ENCODE peak calls at places on chromosomes 6 and 20, in eight cellular contexts. T is GM12878; N is CD8-positive, alpha-beta T cell; U is neural progenitor cell; H is MM.1S; I is astrocyte; S is hepatocyte; Q is AG04449. W is an unnamed sample.

GRCh38 chr20:62635852-62636251 is 6.5 kb upstream of the SLCO4A1 start:
- DNase-seq in U (no peak), I (no peak), T (no peak), H (no peak), Q (no peak), S (no peak), N (no peak), W (no peak)

GRCh38 chr20:10239954-10240353 is 21.3 kb downstream of the SNAP25 start:
- DNase-seq in I (no peak), N (no peak), S (peak), H (no peak), T (no peak), U (no peak), Q (no peak), W (peak)

GRCh38 chr6:6169141-6169540 is 151.3 kb downstream of the F13A1 start:
- DNase-seq in T (no peak), S (no peak), U (no peak), I (no peak), N (no peak), H (no peak), Q (no peak), W (no peak)

GRCh38 chr6:79946242-79946641 is 1.1 kb downstream of the ELOVL4 start:
- DNase-seq in Q (no peak), N (no peak), H (peak), S (peak), T (no peak), U (peak), I (peak), W (peak)

GRCh38 chr6:157987788-157988699 is 6.4 kb downstream of the SYNJ2 start:
- DNase-seq in U (no peak), H (no peak), N (no peak), T (no peak), I (no peak), S (no peak), Q (no peak), W (no peak)

GRCh38 chr6:69593706-69594105 is 203.1 kb downstream of the LMBRD1 start:
- DNase-seq in I (no peak), S (no peak), Q (no peak), H (no peak), N (no peak), T (no peak), U (peak), W (no peak)

GRCh38 chr6:101784094-101784493 is 390.6 kb downstream of the GRIK2 start:
- DNase-seq in U (no peak), I (no peak), N (no peak), H (no peak), S (no peak), T (no peak), Q (no peak), W (no peak)

GRCh38 chr6:134372603-134373281 is 54.8 kb upstream of the SGK1 start:
- DNase-seq in Q (no peak), S (peak), H (no peak), T (no peak), U (no peak), N (no peak), I (peak), W (peak)

GRCh38 chr20:61585764-61586163 is 333.7 kb downstream of the CDH4 start:
- DNase-seq in Q (no peak), N (no peak), H (no peak), T (no peak), I (no peak), S (no peak), U (no peak), W (no peak)

GRCh38 chr6:42819803-42820508 is 38.1 kb downstream of the BICRAL start:
- DNase-seq in U (peak), T (no peak), I (no peak), H (no peak), Q (no peak), N (no peak), S (no peak), W (peak)

GRCh38 chr6:31582230-31582601 is at the start of gene LTB:
- DNase-seq in S (no peak), U (no peak), Q (no peak), I (no peak), H (no peak), N (peak), T (no peak), W (no peak)

GRCh38 chr6:12266571-12266970 is 23.6 kb upstream of the EDN1 start:
- DNase-seq in U (no peak), I (peak), S (no peak), N (no peak), Q (peak), T (no peak), H (no peak), W (peak)

GRCh38 chr6:85390105-85390728 is 59.7 kb upstream of the NT5E start:
- DNase-seq in N (no peak), S (peak), U (no peak), I (peak), H (no peak), Q (no peak), T (no peak), W (no peak)

GRCh38 chr6:71034578-71034977 is 77.7 kb upstream of the B3GAT2 start:
- DNase-seq in H (no peak), Q (no peak), I (peak), N (no peak), S (no peak), T (no peak), U (no peak), W (no peak)

GRCh38 chr6:11064836-11065235 is 20.7 kb upstream of the ELOVL2 start:
- DNase-seq in U (peak), I (no peak), H (no peak), Q (no peak), T (no peak), S (no peak), N (no peak), W (no peak)

GRCh38 chr20:63082308-63082938 is 75.7 kb upstream of the BHLHE23 start:
- DNase-seq in S (peak), H (peak), U (peak), I (no peak), N (no peak), T (no peak), Q (no peak), W (peak)

GRCh38 chr20:3010985-3011723 is 32.3 kb upstream of the GNRH2 start:
- DNase-seq in Q (peak), N (no peak), T (no peak), H (no peak), U (no peak), I (peak), S (no peak), W (peak)

GRCh38 chr20:58998656-58999055 is 8.4 kb downstream of the CTSZ start:
- DNase-seq in U (no peak), S (no peak), Q (no peak), I (no peak), H (no peak), T (no peak), N (no peak), W (no peak)

GRCh38 chr6:155528982-155529453 is 73.4 kb upstream of the NOX3 start:
- DNase-seq in I (peak), Q (peak), T (no peak), H (no peak), N (no peak), S (peak), U (no peak), W (peak)

GRCh38 chr20:20710443-20710842 is 2.0 kb downstream of the RALGAPA2 start:
- DNase-seq in Q (no peak), I (no peak), N (no peak), S (no peak), U (no peak), T (no peak), H (no peak), W (no peak)

GRCh38 chr20:23583526-23583925 is 15.2 kb upstream of the CST9L start:
- DNase-seq in S (no peak), N (no peak), T (no peak), Q (no peak), I (no peak), U (no peak), H (no peak), W (no peak)

GRCh38 chr6:146915671-146916127 is 288.5 kb upstream of the STXBP5 start:
- DNase-seq in T (no peak), N (no peak), S (no peak), Q (no peak), H (no peak), I (peak), U (no peak), W (peak)

GRCh38 chr6:47153066-47153755 is 111.1 kb upstream of the ADGRF1 start:
- DNase-seq in I (peak), T (no peak), U (no peak), H (no peak), Q (no peak), N (no peak), S (no peak), W (peak)

GRCh38 chr6:139433647-139434419 is 59.4 kb upstream of the CITED2 start:
- DNase-seq in I (peak), Q (no peak), H (no peak), T (no peak), N (no peak), S (peak), U (no peak), W (no peak)

GRCh38 chr6:144895890-144896289 is 610.8 kb downstream of the UTRN start:
- DNase-seq in I (no peak), Q (no peak), S (no peak), U (no peak), N (no peak), H (no peak), T (no peak), W (no peak)

GRCh38 chr6:122839477-122839876 is 50.4 kb downstream of the SMPDL3A start:
- DNase-seq in H (peak), S (peak), U (peak), T (no peak), N (peak), Q (no peak), I (peak), W (peak)

GRCh38 chr6:75124983-75125382 is 80.9 kb downstream of the COL12A1 start:
- DNase-seq in I (no peak), U (no peak), N (no peak), H (no peak), T (no peak), Q (no peak), S (no peak), W (peak)

GRCh38 chr6:68689910-68690309 is 54.8 kb downstream of the ADGRB3 start:
- DNase-seq in N (no peak), T (no peak), S (no peak), U (no peak), H (peak), I (no peak), Q (no peak), W (no peak)

GRCh38 chr20:49983848-49984408 is 1.1 kb downstream of the SNAI1 start:
- DNase-seq in U (no peak), H (no peak), S (no peak), I (peak), T (no peak), Q (no peak), N (no peak), W (peak)

GRCh38 chr6:107179004-107179403 is 63.7 kb upstream of the BEND3 start:
- DNase-seq in S (no peak), U (peak), I (no peak), N (no peak), T (no peak), Q (no peak), H (no peak), W (peak)
- TF ChIP-seq CTCF in S (peak), U (peak), I (peak), N (no peak), T (peak), Q (no peak), H (peak), W (peak)

GRCh38 chr6:2845880-2846208 is 4.2 kb upstream of the SERPINB1 start:
- DNase-seq in H (no peak), S (no peak), N (no peak), T (no peak), U (no peak), Q (no peak), I (no peak), W (no peak)
- H3K4me3 ChIP-seq in H (peak), S (no peak), N (no peak), T (peak), U (no peak), Q (no peak), I (no peak), W (no peak)

GRCh38 chr6:124854338-124854922 is 107.8 kb upstream of the RNF217 start:
- DNase-seq in H (peak), T (no peak), S (no peak), N (no peak), Q (no peak), U (no peak), I (no peak), W (peak)
- TF ChIP-seq CTCF in H (peak), T (no peak), S (peak), N (no peak), Q (no peak), U (peak), I (peak), W (peak)

GRCh38 chr6:149170564-149171452 is 146.7 kb upstream of the TAB2 start:
- DNase-seq in I (no peak), N (no peak), S (peak), Q (no peak), T (no peak), H (no peak), U (no peak), W (peak)
- H3K4me3 ChIP-seq in I (no peak), N (no peak), S (no peak), Q (no peak), T (no peak), H (no peak), U (no peak), W (no peak)

GRCh38 chr6:105178110-105178509 is 1.7 kb downstream of the POPDC3 start:
- DNase-seq in U (no peak), I (peak), Q (peak), S (no peak), N (no peak), H (no peak), T (no peak), W (peak)

GRCh38 chr6:105177521-105177920 is 2.3 kb downstream of the POPDC3 start:
- DNase-seq in H (no peak), S (no peak), Q (no peak), U (no peak), N (no peak), T (no peak), I (no peak), W (no peak)

GRCh38 chr6:105181981-105182515 is 2.2 kb upstream of the POPDC3 start:
- DNase-seq in T (no peak), Q (no peak), N (no peak), H (no peak), I (no peak), U (no peak), S (no peak), W (no peak)

GRCh38 chr6:105178636-105179035 is 1.2 kb downstream of the POPDC3 start:
- DNase-seq in U (no peak), H (no peak), I (no peak), T (no peak), Q (no peak), N (no peak), S (no peak), W (no peak)

DNA sequence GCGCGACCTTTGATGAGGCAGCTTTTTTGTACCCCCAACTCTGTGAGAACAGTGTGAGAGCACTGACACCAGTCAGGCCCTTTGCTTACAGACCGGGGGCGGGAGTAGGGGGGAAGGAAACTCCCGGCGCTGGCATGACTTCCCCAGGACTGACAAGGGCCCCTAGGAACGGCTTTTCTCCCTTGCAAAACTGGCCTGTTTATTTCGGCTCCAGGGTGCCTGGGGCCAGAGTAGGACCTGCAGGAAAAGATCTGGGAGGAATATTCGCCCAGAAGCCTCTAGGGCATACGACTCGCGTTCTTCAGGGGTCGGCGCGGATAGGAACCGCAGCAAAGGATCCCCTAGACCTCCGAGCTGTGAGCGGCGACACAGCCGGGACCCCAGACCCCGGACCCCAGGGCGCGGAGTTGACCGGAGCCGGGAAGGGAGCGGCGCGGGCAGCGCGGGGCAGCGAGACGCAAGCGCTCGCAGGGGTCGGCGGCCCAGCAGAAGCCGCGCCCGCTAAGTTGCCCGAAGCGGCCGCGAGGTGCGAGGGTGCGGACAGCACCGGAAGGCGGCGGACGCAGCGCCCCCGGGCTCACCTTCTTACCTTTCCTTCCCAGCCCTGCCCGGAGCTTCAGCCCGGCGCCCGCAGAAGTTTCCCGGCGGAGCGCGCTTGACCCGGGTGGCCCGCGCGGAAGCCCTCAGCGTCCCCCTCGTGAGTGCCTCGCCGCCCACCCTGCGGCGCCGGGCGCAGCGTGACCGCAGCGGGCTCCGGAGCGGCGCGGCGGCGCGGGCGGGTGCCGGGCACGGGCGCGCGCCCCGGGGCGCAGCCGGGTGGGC is at the start of gene POPDC3:
- DNase-seq in Q (no peak), U (peak), T (no peak), I (no peak), H (peak), N (no peak), S (peak), W (peak)
- TF ChIP-seq CTCF in Q (peak), U (peak), T (no peak), I (peak), H (no peak), N (no peak), S (no peak), W (peak)

W was measured in choroid plexus epithelial cell.